ENCODE peak calls at places on chromosomes 5 and 9, in seven cellular contexts. One of them, this sample, is unnamed.

GRCh38 chr9:124657526-124657925 is 113.6 kb downstream of the NR6A1 start:
- DNase-seq in neural progenitor cell: no peak
- DNase-seq in hepatocyte: no peak
- DNase-seq in HCT116: no peak
- DNase-seq in MM.1S: no peak
- DNase-seq in PC-3: no peak
- DNase-seq in GM23338: no peak
- DNase-seq in this sample: no peak

GRCh38 chr5:61301820-61302563 is 30.1 kb upstream of the ZSWIM6 start:
- DNase-seq in neural progenitor cell: peak
- DNase-seq in hepatocyte: peak
- DNase-seq in HCT116: peak
- DNase-seq in MM.1S: no peak
- DNase-seq in PC-3: peak
- DNase-seq in GM23338: no peak
- DNase-seq in this sample: peak

GRCh38 chr9:33044162-33044673 is 19.1 kb downstream of the DNAJA1 start:
- DNase-seq in neural progenitor cell: peak
- DNase-seq in hepatocyte: peak
- DNase-seq in HCT116: no peak
- DNase-seq in MM.1S: no peak
- DNase-seq in PC-3: peak
- DNase-seq in GM23338: peak
- DNase-seq in this sample: peak

GRCh38 chr5:1410156-1411014 is 34.9 kb downstream of the SLC6A3 start:
- DNase-seq in neural progenitor cell: no peak
- DNase-seq in hepatocyte: no peak
- DNase-seq in HCT116: no peak
- DNase-seq in MM.1S: no peak
- DNase-seq in PC-3: no peak
- DNase-seq in GM23338: no peak
- DNase-seq in this sample: no peak

GRCh38 chr9:129596541-129597328 is 24.2 kb downstream of the C9orf50 start:
- DNase-seq in neural progenitor cell: peak
- DNase-seq in hepatocyte: peak
- DNase-seq in HCT116: peak
- DNase-seq in MM.1S: no peak
- DNase-seq in PC-3: peak
- DNase-seq in GM23338: peak
- DNase-seq in this sample: peak

GRCh38 chr5:102715405-102715804 is 39.7 kb upstream of the PAM start:
- DNase-seq in neural progenitor cell: no peak
- DNase-seq in hepatocyte: no peak
- DNase-seq in HCT116: peak
- DNase-seq in MM.1S: no peak
- DNase-seq in PC-3: peak
- DNase-seq in GM23338: no peak
- DNase-seq in this sample: peak

GRCh38 chr9:34452568-34452967 is 5.8 kb downstream of the FAM219A start:
- DNase-seq in neural progenitor cell: no peak
- DNase-seq in hepatocyte: no peak
- DNase-seq in HCT116: no peak
- DNase-seq in MM.1S: no peak
- DNase-seq in PC-3: no peak
- DNase-seq in GM23338: no peak
- DNase-seq in this sample: no peak

GRCh38 chr5:98489021-98489420 is 284.4 kb upstream of the RGMB start:
- DNase-seq in neural progenitor cell: no peak
- DNase-seq in hepatocyte: no peak
- DNase-seq in HCT116: no peak
- DNase-seq in MM.1S: no peak
- DNase-seq in PC-3: no peak
- DNase-seq in GM23338: no peak
- DNase-seq in this sample: no peak

GRCh38 chr5:177234761-177235315 is 68.7 kb downstream of the RAB24 start:
- DNase-seq in neural progenitor cell: no peak
- DNase-seq in hepatocyte: no peak
- DNase-seq in HCT116: no peak
- DNase-seq in MM.1S: no peak
- DNase-seq in PC-3: no peak
- DNase-seq in GM23338: no peak
- DNase-seq in this sample: peak

GRCh38 chr9:87793292-87793691 is 67.4 kb downstream of the CTSL start:
- DNase-seq in neural progenitor cell: no peak
- DNase-seq in hepatocyte: peak
- DNase-seq in HCT116: no peak
- DNase-seq in MM.1S: no peak
- DNase-seq in PC-3: peak
- DNase-seq in GM23338: no peak
- DNase-seq in this sample: peak

GRCh38 chr9:114694146-114694545 is 12.2 kb upstream of the TEX48 start:
- DNase-seq in neural progenitor cell: no peak
- DNase-seq in hepatocyte: no peak
- DNase-seq in HCT116: no peak
- DNase-seq in MM.1S: no peak
- DNase-seq in PC-3: peak
- DNase-seq in GM23338: no peak
- DNase-seq in this sample: peak

GRCh38 chr5:119187776-119188529 is 117.1 kb downstream of the DMXL1 start:
- DNase-seq in neural progenitor cell: no peak
- DNase-seq in hepatocyte: no peak
- DNase-seq in HCT116: no peak
- DNase-seq in MM.1S: peak
- DNase-seq in PC-3: no peak
- DNase-seq in GM23338: no peak
- DNase-seq in this sample: no peak

GRCh38 chr5:157273131-157273556 is 7.2 kb downstream of the CYFIP2 start:
- DNase-seq in neural progenitor cell: no peak
- DNase-seq in hepatocyte: no peak
- DNase-seq in HCT116: no peak
- DNase-seq in MM.1S: peak
- DNase-seq in PC-3: no peak
- DNase-seq in GM23338: no peak
- DNase-seq in this sample: no peak

GRCh38 chr9:25964239-25964638 is 286.0 kb upstream of the TUSC1 start:
- DNase-seq in neural progenitor cell: peak
- DNase-seq in hepatocyte: peak
- DNase-seq in HCT116: peak
- DNase-seq in MM.1S: peak
- DNase-seq in PC-3: peak
- DNase-seq in GM23338: peak
- DNase-seq in this sample: peak

GRCh38 chr5:176575488-176576422 is 26.6 kb downstream of the CDHR2 start:
- DNase-seq in neural progenitor cell: no peak
- DNase-seq in hepatocyte: no peak
- DNase-seq in HCT116: no peak
- DNase-seq in MM.1S: no peak
- DNase-seq in PC-3: no peak
- DNase-seq in GM23338: no peak
- DNase-seq in this sample: no peak

GRCh38 chr5:119273391-119273839 is 82.4 kb upstream of the TNFAIP8 start:
- DNase-seq in neural progenitor cell: no peak
- DNase-seq in hepatocyte: no peak
- DNase-seq in HCT116: no peak
- DNase-seq in MM.1S: no peak
- DNase-seq in PC-3: no peak
- DNase-seq in GM23338: no peak
- DNase-seq in this sample: no peak

GRCh38 chr5:127723571-127723970 is 20.4 kb downstream of the CCDC192 start:
- DNase-seq in neural progenitor cell: no peak
- DNase-seq in hepatocyte: peak
- DNase-seq in HCT116: no peak
- DNase-seq in MM.1S: no peak
- DNase-seq in PC-3: peak
- DNase-seq in GM23338: no peak
- DNase-seq in this sample: peak

GRCh38 chr5:80346055-80346454 is 26.3 kb downstream of the SPZ1 start:
- DNase-seq in neural progenitor cell: peak
- DNase-seq in hepatocyte: peak
- DNase-seq in HCT116: peak
- DNase-seq in MM.1S: peak
- DNase-seq in PC-3: peak
- DNase-seq in GM23338: peak
- DNase-seq in this sample: peak

GRCh38 chr9:120152295-120152694 is 427.7 kb downstream of the CDK5RAP2 start:
- DNase-seq in neural progenitor cell: peak
- DNase-seq in hepatocyte: no peak
- DNase-seq in HCT116: no peak
- DNase-seq in MM.1S: no peak
- DNase-seq in PC-3: no peak
- DNase-seq in GM23338: peak
- DNase-seq in this sample: no peak

GRCh38 chr9:116174347-116174746 is 20.8 kb downstream of the PAPPA start:
- DNase-seq in neural progenitor cell: no peak
- DNase-seq in hepatocyte: peak
- DNase-seq in HCT116: no peak
- DNase-seq in MM.1S: no peak
- DNase-seq in PC-3: peak
- DNase-seq in GM23338: no peak
- DNase-seq in this sample: peak

GRCh38 chr9:95090871-95091573 is 226.5 kb downstream of the FANCC start:
- DNase-seq in neural progenitor cell: no peak
- DNase-seq in hepatocyte: no peak
- DNase-seq in HCT116: no peak
- DNase-seq in MM.1S: no peak
- DNase-seq in PC-3: no peak
- DNase-seq in GM23338: no peak
- DNase-seq in this sample: no peak

GRCh38 chr5:119949426-119949999 is 320.2 kb downstream of the FAM170A start:
- DNase-seq in neural progenitor cell: no peak
- DNase-seq in hepatocyte: no peak
- DNase-seq in HCT116: no peak
- DNase-seq in MM.1S: no peak
- DNase-seq in PC-3: no peak
- DNase-seq in GM23338: peak
- DNase-seq in this sample: no peak

GRCh38 chr5:141560725-141561483 is 57.9 kb downstream of the DIAPH1 start:
- DNase-seq in neural progenitor cell: peak
- DNase-seq in hepatocyte: peak
- DNase-seq in HCT116: peak
- DNase-seq in MM.1S: no peak
- DNase-seq in PC-3: peak
- DNase-seq in GM23338: peak
- DNase-seq in this sample: peak

GRCh38 chr5:141558150-141558549 is 60.6 kb downstream of the DIAPH1 start:
- DNase-seq in neural progenitor cell: no peak
- DNase-seq in hepatocyte: no peak
- DNase-seq in HCT116: no peak
- DNase-seq in MM.1S: no peak
- DNase-seq in PC-3: no peak
- DNase-seq in GM23338: peak
- DNase-seq in this sample: peak

GRCh38 chr5:141559481-141559880 is 59.3 kb downstream of the DIAPH1 start:
- DNase-seq in neural progenitor cell: no peak
- DNase-seq in hepatocyte: no peak
- DNase-seq in HCT116: no peak
- DNase-seq in MM.1S: no peak
- DNase-seq in PC-3: peak
- DNase-seq in GM23338: no peak
- DNase-seq in this sample: peak

GRCh38 chr5:141557681-141558136 is 61.1 kb downstream of the DIAPH1 start:
- DNase-seq in neural progenitor cell: peak
- DNase-seq in hepatocyte: peak
- DNase-seq in HCT116: peak
- DNase-seq in MM.1S: peak
- DNase-seq in PC-3: peak
- DNase-seq in GM23338: peak
- DNase-seq in this sample: peak

GRCh38 chr5:141560141-141560540 is 58.7 kb downstream of the DIAPH1 start:
- DNase-seq in neural progenitor cell: no peak
- DNase-seq in hepatocyte: peak
- DNase-seq in HCT116: no peak
- DNase-seq in MM.1S: no peak
- DNase-seq in PC-3: peak
- DNase-seq in GM23338: peak
- DNase-seq in this sample: peak
- TF ChIP-seq EZH2phosphoT487 in neural progenitor cell: no peak
- TF ChIP-seq EZH2phosphoT487 in hepatocyte: no peak
- TF ChIP-seq EZH2phosphoT487 in HCT116: no peak
- TF ChIP-seq EZH2phosphoT487 in MM.1S: no peak
- TF ChIP-seq EZH2phosphoT487 in PC-3: no peak
- TF ChIP-seq EZH2phosphoT487 in GM23338: no peak
- TF ChIP-seq EZH2phosphoT487 in this sample: no peak

GRCh38 chr5:93305984-93306383 is 275.0 kb downstream of the NR2F1-AS1 start:
- DNase-seq in neural progenitor cell: peak
- DNase-seq in hepatocyte: no peak
- DNase-seq in HCT116: no peak
- DNase-seq in MM.1S: no peak
- DNase-seq in PC-3: peak
- DNase-seq in GM23338: peak
- DNase-seq in this sample: no peak
- H3K4me3 ChIP-seq in neural progenitor cell: no peak
- H3K4me3 ChIP-seq in hepatocyte: no peak
- H3K4me3 ChIP-seq in HCT116: no peak
- H3K4me3 ChIP-seq in MM.1S: no peak
- H3K4me3 ChIP-seq in PC-3: no peak
- H3K4me3 ChIP-seq in GM23338: peak
- H3K4me3 ChIP-seq in this sample: no peak

DNA sequence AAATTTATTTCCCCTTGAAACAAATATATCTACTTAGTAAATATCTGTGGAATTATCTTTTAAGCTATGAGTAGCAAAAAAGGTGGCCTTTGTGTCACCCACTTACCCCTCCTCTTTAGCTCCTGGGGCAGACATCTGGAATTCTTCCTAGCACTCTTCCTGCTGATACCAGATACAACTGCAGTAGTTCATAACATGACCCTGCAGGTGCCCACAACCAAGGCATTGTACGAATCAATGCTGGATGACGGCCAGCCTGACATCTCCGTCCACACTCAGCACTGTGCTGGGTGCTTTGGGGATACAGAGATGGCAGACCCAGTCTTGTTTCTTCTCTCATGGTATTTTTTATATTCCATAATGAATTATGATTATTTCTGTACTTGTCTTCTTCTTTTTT is 152.3 kb downstream of the GOLPH3 start:
- DNase-seq in neural progenitor cell: no peak
- DNase-seq in hepatocyte: no peak
- DNase-seq in HCT116: no peak
- DNase-seq in MM.1S: no peak
- DNase-seq in PC-3: no peak
- DNase-seq in GM23338: no peak
- DNase-seq in this sample: no peak
- TF ChIP-seq EZH2 in neural progenitor cell: no peak
- TF ChIP-seq EZH2 in hepatocyte: no peak
- TF ChIP-seq EZH2 in HCT116: no peak
- TF ChIP-seq EZH2 in MM.1S: no peak
- TF ChIP-seq EZH2 in PC-3: no peak
- TF ChIP-seq EZH2 in GM23338: no peak
- TF ChIP-seq EZH2 in this sample: no peak

DNA sequence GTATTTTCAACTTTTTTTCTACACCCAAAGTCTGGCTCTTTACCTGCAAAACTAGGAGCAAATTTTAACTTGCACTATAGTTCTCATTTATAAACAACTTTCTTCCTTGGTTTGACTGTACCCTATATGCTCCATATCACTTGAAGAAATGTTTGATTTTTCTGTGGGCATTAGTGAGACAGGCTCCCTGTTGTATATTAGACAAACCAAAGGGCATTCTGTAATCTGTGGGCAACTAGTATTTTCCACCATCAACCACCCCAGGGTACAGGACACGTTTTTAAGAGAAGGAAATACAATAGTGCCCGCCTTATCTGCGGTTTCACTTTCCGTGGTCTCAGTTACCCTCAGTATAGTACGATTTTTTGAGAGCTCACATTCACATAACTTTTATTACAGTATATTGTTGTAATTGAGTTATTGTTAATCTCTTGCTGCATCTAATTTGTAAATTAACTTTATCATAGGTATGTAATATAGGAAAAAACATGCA is 127.6 kb downstream of the NR3C1 start:
- DNase-seq in neural progenitor cell: no peak
- DNase-seq in hepatocyte: no peak
- DNase-seq in HCT116: no peak
- DNase-seq in MM.1S: no peak
- DNase-seq in PC-3: no peak
- DNase-seq in GM23338: no peak
- DNase-seq in this sample: no peak
- TF ChIP-seq EZH2phosphoT487 in neural progenitor cell: no peak
- TF ChIP-seq EZH2phosphoT487 in hepatocyte: no peak
- TF ChIP-seq EZH2phosphoT487 in HCT116: no peak
- TF ChIP-seq EZH2phosphoT487 in MM.1S: no peak
- TF ChIP-seq EZH2phosphoT487 in PC-3: no peak
- TF ChIP-seq EZH2phosphoT487 in GM23338: no peak
- TF ChIP-seq EZH2phosphoT487 in this sample: no peak

This sample was measured in GM23248.